ENCODE peak calls at places on chromosomes 16 and 17, in six cellular contexts. One of them, this sample, is unnamed. For H3K36me3, H3K4me1 and H3K27me3, the result is how much of the 10 kb centered on the place peaks cover.

GRCh38 chr17:69762359-69762758 is 312.7 kb upstream of the KCNJ16 start:
- DNase-seq in neuronal stem cell: no peak
- DNase-seq in GM23248: peak
- DNase-seq in tibial nerve: no peak
- DNase-seq in ovary: no peak
- DNase-seq in stomach: no peak
- DNase-seq in this sample: no peak

GRCh38 chr17:53765609-53766008 is 57.1 kb upstream of the KIF2B start:
- DNase-seq in neuronal stem cell: no peak
- DNase-seq in GM23248: no peak
- DNase-seq in tibial nerve: no peak
- DNase-seq in ovary: no peak
- DNase-seq in stomach: no peak
- DNase-seq in this sample: no peak

GRCh38 chr17:65057520-65058075 is 1.1 kb upstream of the GNA13 start:
- DNase-seq in neuronal stem cell: no peak
- DNase-seq in GM23248: no peak
- DNase-seq in tibial nerve: no peak
- DNase-seq in ovary: peak
- DNase-seq in stomach: peak
- DNase-seq in this sample: peak

GRCh38 chr16:84031556-84031955 is 11.0 kb downstream of the SLC38A8 start:
- DNase-seq in neuronal stem cell: no peak
- DNase-seq in GM23248: no peak
- DNase-seq in tibial nerve: no peak
- DNase-seq in ovary: no peak
- DNase-seq in stomach: no peak
- DNase-seq in this sample: no peak

GRCh38 chr17:72931635-72932034 is 160.9 kb downstream of the SLC39A11 start:
- DNase-seq in neuronal stem cell: no peak
- DNase-seq in GM23248: no peak
- DNase-seq in tibial nerve: no peak
- DNase-seq in ovary: no peak
- DNase-seq in stomach: no peak
- DNase-seq in this sample: no peak

GRCh38 chr16:26877421-26877820 is 189.3 kb upstream of the C16orf82 start:
- DNase-seq in neuronal stem cell: no peak
- DNase-seq in GM23248: no peak
- DNase-seq in tibial nerve: no peak
- DNase-seq in ovary: no peak
- DNase-seq in stomach: no peak
- DNase-seq in this sample: no peak

GRCh38 chr17:78865682-78866390 is 25.2 kb upstream of the USP36 start:
- DNase-seq in neuronal stem cell: peak
- DNase-seq in GM23248: peak
- DNase-seq in tibial nerve: peak
- DNase-seq in ovary: peak
- DNase-seq in stomach: peak
- DNase-seq in this sample: peak

GRCh38 chr16:83147244-83147643 is 520.5 kb downstream of the CDH13 start:
- DNase-seq in neuronal stem cell: no peak
- DNase-seq in GM23248: no peak
- DNase-seq in tibial nerve: no peak
- DNase-seq in ovary: no peak
- DNase-seq in stomach: no peak
- DNase-seq in this sample: no peak

GRCh38 chr17:3549610-3550162 is 7.9 kb downstream of the TRPV3 start:
- DNase-seq in neuronal stem cell: no peak
- DNase-seq in GM23248: no peak
- DNase-seq in tibial nerve: no peak
- DNase-seq in ovary: no peak
- DNase-seq in stomach: no peak
- DNase-seq in this sample: no peak

GRCh38 chr16:85675528-85675927 is 13.2 kb downstream of the GINS2 start:
- DNase-seq in neuronal stem cell: no peak
- DNase-seq in GM23248: peak
- DNase-seq in tibial nerve: no peak
- DNase-seq in ovary: no peak
- DNase-seq in stomach: no peak
- DNase-seq in this sample: no peak

GRCh38 chr16:89473791-89474414 is 16.5 kb downstream of the ANKRD11 start:
- DNase-seq in neuronal stem cell: no peak
- DNase-seq in GM23248: peak
- DNase-seq in tibial nerve: no peak
- DNase-seq in ovary: no peak
- DNase-seq in stomach: no peak
- DNase-seq in this sample: no peak

GRCh38 chr17:44438634-44439033 is 49.2 kb upstream of the ITGA2B start:
- DNase-seq in neuronal stem cell: no peak
- DNase-seq in GM23248: no peak
- DNase-seq in tibial nerve: no peak
- DNase-seq in ovary: no peak
- DNase-seq in stomach: peak
- DNase-seq in this sample: no peak

GRCh38 chr16:65414284-65414984 is 292.6 kb upstream of the CDH11 start:
- DNase-seq in neuronal stem cell: no peak
- DNase-seq in GM23248: peak
- DNase-seq in tibial nerve: no peak
- DNase-seq in ovary: no peak
- DNase-seq in stomach: no peak
- DNase-seq in this sample: no peak

GRCh38 chr16:26806641-26807040 is 260.1 kb upstream of the C16orf82 start:
- DNase-seq in neuronal stem cell: no peak
- DNase-seq in GM23248: no peak
- DNase-seq in tibial nerve: no peak
- DNase-seq in ovary: no peak
- DNase-seq in stomach: no peak
- DNase-seq in this sample: no peak

GRCh38 chr16:50637716-50638602 is 43.2 kb downstream of the SNX20 start:
- DNase-seq in neuronal stem cell: no peak
- DNase-seq in GM23248: no peak
- DNase-seq in tibial nerve: no peak
- DNase-seq in ovary: no peak
- DNase-seq in stomach: no peak
- DNase-seq in this sample: no peak

GRCh38 chr17:60231691-60232090 is 81.9 kb downstream of the CA4 start:
- DNase-seq in neuronal stem cell: peak
- DNase-seq in GM23248: peak
- DNase-seq in tibial nerve: no peak
- DNase-seq in ovary: no peak
- DNase-seq in stomach: no peak
- DNase-seq in this sample: no peak

GRCh38 chr17:45431531-45432404 is 902 bp downstream of the ARHGAP27 start:
- DNase-seq in neuronal stem cell: no peak
- DNase-seq in GM23248: peak
- DNase-seq in tibial nerve: no peak
- DNase-seq in ovary: no peak
- DNase-seq in stomach: peak
- DNase-seq in this sample: peak

DNA sequence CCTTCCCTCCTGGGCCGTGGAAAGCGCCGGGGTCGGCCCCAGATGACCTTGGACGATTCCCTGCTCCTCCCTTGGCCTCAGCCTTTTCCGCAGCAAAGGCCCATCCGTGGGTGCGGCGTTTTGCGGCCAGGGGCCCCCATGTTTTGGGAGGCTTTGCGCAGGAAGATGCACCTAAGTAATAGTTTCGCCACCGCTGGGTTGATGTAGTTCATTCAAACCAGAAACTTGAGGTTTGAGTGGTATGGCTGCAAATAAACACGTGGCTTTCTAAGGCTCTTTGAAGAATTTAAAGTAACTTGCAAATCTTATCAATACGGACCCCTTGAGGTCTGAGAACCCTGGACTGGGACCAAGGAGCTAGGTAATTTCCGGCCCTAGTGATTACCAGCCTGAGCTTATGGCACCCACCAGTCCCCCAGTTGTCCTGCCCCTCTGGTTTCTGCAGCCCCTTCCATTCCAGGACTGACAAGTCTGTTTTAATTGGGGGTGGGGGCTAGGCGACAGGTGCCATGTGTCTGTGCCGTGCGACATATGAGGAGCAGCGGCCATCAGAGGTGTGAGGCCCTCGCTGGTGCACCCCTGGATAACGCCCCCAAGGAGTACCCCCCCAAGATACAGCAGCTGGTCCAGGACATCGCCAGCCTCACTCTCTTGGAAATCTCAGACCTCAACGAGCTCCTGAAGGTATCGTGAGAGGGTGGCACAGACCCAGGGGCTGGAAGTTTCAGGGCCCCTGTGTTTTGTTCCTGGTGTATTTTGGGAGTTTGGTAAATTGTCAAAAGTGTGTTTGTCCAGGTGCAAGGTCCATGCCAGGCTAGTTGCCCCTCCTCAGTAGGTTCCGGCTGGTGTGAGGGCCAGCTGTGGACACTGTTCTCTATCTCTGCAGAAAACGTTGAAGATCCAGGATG is 834 bp downstream of the MRPL12 start:
- DNase-seq in neuronal stem cell: no peak
- DNase-seq in GM23248: peak
- DNase-seq in tibial nerve: no peak
- DNase-seq in ovary: no peak
- DNase-seq in stomach: no peak
- DNase-seq in this sample: no peak
- H3K36me3 ChIP-seq in neuronal stem cell: under half
- H3K36me3 ChIP-seq in GM23248: under half
- H3K36me3 ChIP-seq in tibial nerve: under half
- H3K36me3 ChIP-seq in ovary: under half
- H3K36me3 ChIP-seq in stomach: half or more
- H3K36me3 ChIP-seq in this sample: half or more

GRCh38 chr16:19840524-19841110 is 44.0 kb downstream of the GPRC5B start:
- DNase-seq in neuronal stem cell: no peak
- DNase-seq in GM23248: no peak
- DNase-seq in tibial nerve: no peak
- DNase-seq in ovary: no peak
- DNase-seq in stomach: no peak
- DNase-seq in this sample: peak
- H3K4me1 ChIP-seq in neuronal stem cell: under half
- H3K4me1 ChIP-seq in GM23248: under half
- H3K4me1 ChIP-seq in tibial nerve: under half
- H3K4me1 ChIP-seq in ovary: under half
- H3K4me1 ChIP-seq in stomach: under half
- H3K4me1 ChIP-seq in this sample: half or more

GRCh38 chr16:69726313-69727060 is at the start of gene NQO1:
- DNase-seq in neuronal stem cell: peak
- DNase-seq in GM23248: peak
- DNase-seq in tibial nerve: peak
- DNase-seq in ovary: peak
- DNase-seq in stomach: peak
- DNase-seq in this sample: peak

GRCh38 chr16:69724981-69725479 is 1.3 kb downstream of the NQO1 start:
- DNase-seq in neuronal stem cell: no peak
- DNase-seq in GM23248: peak
- DNase-seq in tibial nerve: no peak
- DNase-seq in ovary: no peak
- DNase-seq in stomach: no peak
- DNase-seq in this sample: no peak

GRCh38 chr16:69727916-69728270 is 1.5 kb upstream of the NQO1 start:
- DNase-seq in neuronal stem cell: no peak
- DNase-seq in GM23248: no peak
- DNase-seq in tibial nerve: no peak
- DNase-seq in ovary: no peak
- DNase-seq in stomach: peak
- DNase-seq in this sample: peak

GRCh38 chr16:69724414-69724873 is 1.9 kb downstream of the NQO1 start:
- DNase-seq in neuronal stem cell: no peak
- DNase-seq in GM23248: no peak
- DNase-seq in tibial nerve: no peak
- DNase-seq in ovary: no peak
- DNase-seq in stomach: no peak
- DNase-seq in this sample: no peak

GRCh38 chr16:69725480-69726312 is 664 bp downstream of the NQO1 start:
- DNase-seq in neuronal stem cell: no peak
- DNase-seq in GM23248: no peak
- DNase-seq in tibial nerve: no peak
- DNase-seq in ovary: no peak
- DNase-seq in stomach: peak
- DNase-seq in this sample: no peak
- H3K27me3 ChIP-seq in neuronal stem cell: under half
- H3K27me3 ChIP-seq in GM23248: under half
- H3K27me3 ChIP-seq in tibial nerve: under half
- H3K27me3 ChIP-seq in ovary: under half
- H3K27me3 ChIP-seq in stomach: under half
- H3K27me3 ChIP-seq in this sample: under half

GRCh38 chr16:1454561-1454960 is 10.2 kb upstream of the CCDC154 start:
- DNase-seq in neuronal stem cell: no peak
- DNase-seq in GM23248: no peak
- DNase-seq in tibial nerve: no peak
- DNase-seq in ovary: no peak
- DNase-seq in stomach: no peak
- DNase-seq in this sample: no peak

GRCh38 chr16:1450841-1451240 is 6.5 kb upstream of the CCDC154 start:
- DNase-seq in neuronal stem cell: no peak
- DNase-seq in GM23248: no peak
- DNase-seq in tibial nerve: no peak
- DNase-seq in ovary: no peak
- DNase-seq in stomach: no peak
- DNase-seq in this sample: no peak

GRCh38 chr16:1453316-1453715 is 9.0 kb upstream of the CCDC154 start:
- DNase-seq in neuronal stem cell: no peak
- DNase-seq in GM23248: no peak
- DNase-seq in tibial nerve: no peak
- DNase-seq in ovary: no peak
- DNase-seq in stomach: no peak
- DNase-seq in this sample: no peak

GRCh38 chr16:1451702-1452392 is 7.5 kb upstream of the CCDC154 start:
- DNase-seq in neuronal stem cell: no peak
- DNase-seq in GM23248: no peak
- DNase-seq in tibial nerve: no peak
- DNase-seq in ovary: no peak
- DNase-seq in stomach: no peak
- DNase-seq in this sample: no peak

DNA sequence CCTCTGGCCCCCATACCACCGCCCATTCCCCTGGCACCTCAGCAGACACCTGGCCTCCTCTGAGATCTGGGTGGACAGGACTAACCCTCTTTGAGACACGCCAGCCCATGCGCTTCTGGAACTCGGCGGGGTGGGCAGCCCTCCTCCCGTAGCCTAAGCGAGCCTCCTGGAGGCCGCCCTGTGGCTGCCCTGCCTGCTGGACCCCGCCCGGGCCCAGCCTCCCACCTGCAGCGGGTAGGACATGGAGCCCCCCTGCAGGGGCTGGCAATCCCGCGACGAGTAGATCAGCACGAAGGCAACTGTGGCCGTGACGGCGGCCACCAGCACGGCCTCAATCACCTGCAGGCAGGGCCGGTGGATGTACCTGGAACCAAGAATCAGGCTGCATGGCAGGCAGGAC is 8.2 kb upstream of the CCDC154 start:
- DNase-seq in neuronal stem cell: no peak
- DNase-seq in GM23248: no peak
- DNase-seq in tibial nerve: no peak
- DNase-seq in ovary: no peak
- DNase-seq in stomach: no peak
- DNase-seq in this sample: no peak
- H3K36me3 ChIP-seq in neuronal stem cell: under half
- H3K36me3 ChIP-seq in GM23248: under half
- H3K36me3 ChIP-seq in tibial nerve: under half
- H3K36me3 ChIP-seq in ovary: under half
- H3K36me3 ChIP-seq in stomach: half or more
- H3K36me3 ChIP-seq in this sample: half or more

This sample was measured in left ventricle myocardium inferior.